ENCODE peak calls at places on chromosome 15, in ten cellular contexts. F is A549, L is body of pancreas, Y is IMR-90, D is lower leg skin, B is stomach, W is tibial nerve, P is HCT116, C is HepG2, X is sigmoid colon. O is an unnamed sample.
A peak's percentile ranks its signal among the peaks of the same experiment; 100 is the strongest.

GRCh38 chr15:66496951-66497501 is 536 bp downstream of the SNAPC5 start:
- DNase-seq in F (peak; percentile 31), L (no peak), Y (no peak), D (no peak), B (no peak), W (no peak), P (no peak), C (peak; percentile 15), X (no peak), O (no peak)

GRCh38 chr15:61099030-61099800 is 129.9 kb downstream of the RORA start:
- DNase-seq in F (no peak), L (no peak), Y (peak; percentile 35), D (no peak), B (no peak), W (no peak), P (no peak), C (no peak), X (no peak), O (no peak)

GRCh38 chr15:36831125-36831914 is 251.9 kb downstream of the CDIN1 start:
- DNase-seq in F (no peak), L (no peak), Y (peak; percentile 97), D (no peak), B (no peak), W (no peak), P (no peak), C (no peak), X (no peak), O (no peak)

GRCh38 chr15:43463998-43464397 is 29.0 kb downstream of the TP53BP1 start:
- DNase-seq in F (no peak), L (no peak), Y (no peak), D (no peak), B (no peak), W (no peak), P (no peak), C (no peak), X (no peak), O (no peak)

GRCh38 chr15:25727867-25728600 is 135.1 kb downstream of the ATP10A start:
- DNase-seq in F (no peak), L (no peak), Y (no peak), D (peak; percentile 4), B (peak; percentile 8), W (no peak), P (no peak), C (no peak), X (peak; percentile 48), O (no peak)

GRCh38 chr15:25066708-25067107 is 111.9 kb downstream of the SNRPN start:
- DNase-seq in F (no peak), L (no peak), Y (no peak), D (no peak), B (no peak), W (no peak), P (no peak), C (no peak), X (peak; percentile 41), O (no peak)

GRCh38 chr15:42226648-42227047 is 18.5 kb upstream of the VPS39 start:
- DNase-seq in F (no peak), L (no peak), Y (no peak), D (no peak), B (no peak), W (no peak), P (no peak), C (peak; percentile 78), X (no peak), O (no peak)

GRCh38 chr15:82571722-82572222 is 31.5 kb upstream of the RPS17 start:
- DNase-seq in F (no peak), L (peak; percentile 50), Y (peak; percentile 83), D (peak; percentile 51), B (peak; percentile 43), W (peak; percentile 21), P (no peak), C (no peak), X (peak; percentile 92), O (no peak)

GRCh38 chr15:96207377-96208006 is 123.0 kb upstream of the NR2F2 start:
- DNase-seq in F (no peak), L (no peak), Y (peak; percentile 41), D (no peak), B (no peak), W (no peak), P (no peak), C (no peak), X (no peak), O (no peak)

GRCh38 chr15:59131456-59131855 is 26.5 kb downstream of the CCNB2 start:
- DNase-seq in F (no peak), L (no peak), Y (no peak), D (no peak), B (no peak), W (no peak), P (no peak), C (no peak), X (no peak), O (no peak)

GRCh38 chr15:86139828-86140227 is 60.2 kb downstream of the AGBL1 start:
- DNase-seq in F (peak; percentile 18), L (no peak), Y (no peak), D (no peak), B (no peak), W (no peak), P (no peak), C (no peak), X (no peak), O (peak; percentile 8)

GRCh38 chr15:70217246-70218160 is 119.8 kb upstream of the TLE3 start:
- DNase-seq in F (no peak), L (no peak), Y (no peak), D (no peak), B (no peak), W (no peak), P (no peak), C (no peak), X (no peak), O (no peak)

GRCh38 chr15:75200765-75201608 is 695 bp upstream of the C15orf39 start:
- DNase-seq in F (no peak), L (peak; percentile 92), Y (no peak), D (peak; percentile 51), B (peak; percentile 73), W (no peak), P (peak; percentile 44), C (peak; percentile 57), X (peak; percentile 78), O (peak; percentile 45)
- TF ChIP-seq POLR2A in F (no peak), L (no peak), Y (no peak), D (no peak), B (no peak), W (no peak), P (no peak), C (no peak), X (no peak), O (no peak)

GRCh38 chr15:89052474-89052873 is 35.8 kb upstream of the ABHD2 start:
- DNase-seq in F (no peak), L (no peak), Y (peak; percentile 97), D (no peak), B (no peak), W (no peak), P (no peak), C (no peak), X (no peak), O (no peak)
- TF ChIP-seq POLR2A in F (no peak), L (no peak), Y (no peak), D (no peak), B (no peak), W (no peak), P (no peak), C (no peak), X (no peak), O (no peak)

DNA sequence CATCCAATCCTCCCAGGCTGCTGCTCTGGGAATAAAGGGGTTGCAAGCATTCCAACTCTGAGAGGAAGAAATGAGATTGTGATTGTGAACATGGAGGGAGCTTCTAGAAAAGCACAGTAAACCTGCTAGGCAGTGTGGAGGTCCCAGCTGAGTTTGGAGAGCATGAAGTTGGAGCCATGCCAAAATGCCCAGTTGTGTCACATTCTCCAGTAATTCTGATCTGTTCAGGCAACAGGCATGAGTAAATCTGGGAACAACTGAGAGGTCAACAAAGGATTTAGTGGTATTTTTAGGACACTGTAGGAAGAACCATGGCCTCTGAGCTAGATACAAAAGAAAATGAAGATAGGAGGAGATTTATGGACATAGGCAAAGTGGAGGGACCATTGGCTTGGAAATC is 74.7 kb downstream of the CYP19A1 start:
- DNase-seq in F (no peak), L (no peak), Y (no peak), D (no peak), B (no peak), W (no peak), P (no peak), C (no peak), X (no peak), O (no peak)
- TF ChIP-seq POLR2A in F (no peak), L (no peak), Y (no peak), D (no peak), B (no peak), W (no peak), P (no peak), C (no peak), X (no peak), O (no peak)

GRCh38 chr15:68204776-68205557 is at the start of gene CALML4:
- DNase-seq in F (peak; percentile 25), L (peak; percentile 94), Y (no peak), D (peak; percentile 64), B (peak; percentile 90), W (peak; percentile 58), P (no peak), C (peak; percentile 74), X (peak; percentile 86), O (no peak)
- TF ChIP-seq POLR2A in F (no peak), L (no peak), Y (no peak), D (no peak), B (no peak), W (peak; percentile 24), P (no peak), C (no peak), X (no peak), O (no peak)

GRCh38 chr15:89576417-89576773 is 1.1 kb downstream of the TICRR start:
- DNase-seq in F (peak; percentile 22), L (no peak), Y (peak; percentile 9), D (no peak), B (no peak), W (no peak), P (no peak), C (no peak), X (no peak), O (peak; percentile 44)

GRCh38 chr15:89578146-89578545 is 2.9 kb downstream of the TICRR start:
- DNase-seq in F (no peak), L (no peak), Y (no peak), D (no peak), B (no peak), W (no peak), P (no peak), C (no peak), X (no peak), O (no peak)

GRCh38 chr15:89577776-89578115 is 2.5 kb downstream of the TICRR start:
- DNase-seq in F (no peak), L (no peak), Y (no peak), D (no peak), B (no peak), W (no peak), P (no peak), C (no peak), X (no peak), O (no peak)

GRCh38 chr15:89575656-89576416 is 567 bp downstream of the TICRR start:
- DNase-seq in F (peak; percentile 46), L (no peak), Y (peak; percentile 4), D (no peak), B (no peak), W (no peak), P (no peak), C (no peak), X (no peak), O (peak; percentile 71)

GRCh38 chr15:89575146-89575655 is at the start of gene TICRR:
- DNase-seq in F (peak; percentile 100), L (peak; percentile 97), Y (peak; percentile 100), D (peak; percentile 98), B (peak; percentile 96), W (peak; percentile 89), P (peak; percentile 99), C (peak; percentile 99), X (peak; percentile 98), O (peak; percentile 100)
- TF ChIP-seq POLR2A in F (peak; percentile 41), L (no peak), Y (no peak), D (no peak), B (no peak), W (no peak), P (peak; percentile 74), C (peak; percentile 68), X (no peak), O (peak; percentile 86)

O was measured in erythroblast.